ENCODE peak calls at places on chromosome 4, in ten cellular contexts. I is tibial nerve, L is heart left ventricle, Q is A549, P is uterus, G is right lobe of liver, O is adrenal gland, F is suprapubic skin, B is NB4, K is prostate gland. C is an unnamed sample.

GRCh38 chr4:74109894-74110605 is 11.1 kb upstream of the CXCL2 start:
- DNase-seq in I (no peak), L (no peak), Q (peak), P (no peak), G (no peak), O (no peak), F (no peak), B (no peak), K (no peak), C (no peak)

GRCh38 chr4:26862381-26862915 is 1.8 kb downstream of the STIM2 start:
- DNase-seq in I (no peak), L (no peak), Q (no peak), P (no peak), G (no peak), O (no peak), F (no peak), B (no peak), K (no peak), C (no peak)

GRCh38 chr4:38723114-38723513 is 59.1 kb downstream of the KLF3 start:
- DNase-seq in I (no peak), L (no peak), Q (no peak), P (no peak), G (no peak), O (no peak), F (no peak), B (no peak), K (no peak), C (no peak)

GRCh38 chr4:2696423-2696822 is 59.7 kb downstream of the TNIP2 start:
- DNase-seq in I (no peak), L (no peak), Q (no peak), P (no peak), G (no peak), O (no peak), F (no peak), B (peak), K (no peak), C (peak)

GRCh38 chr4:112357453-112357852 is 60.3 kb downstream of the ALPK1 start:
- DNase-seq in I (no peak), L (no peak), Q (no peak), P (no peak), G (no peak), O (no peak), F (no peak), B (no peak), K (no peak), C (no peak)

GRCh38 chr4:2451821-2452785 is 16.8 kb upstream of the RNF4 start:
- DNase-seq in I (no peak), L (no peak), Q (no peak), P (no peak), G (no peak), O (no peak), F (no peak), B (no peak), K (no peak), C (no peak)

GRCh38 chr4:75985116-75985515 is 5.6 kb downstream of the SDAD1 start:
- DNase-seq in I (no peak), L (no peak), Q (no peak), P (no peak), G (no peak), O (no peak), F (no peak), B (no peak), K (no peak), C (no peak)

GRCh38 chr4:13298655-13299054 is 185.5 kb downstream of the RAB28 start:
- DNase-seq in I (no peak), L (no peak), Q (no peak), P (peak), G (no peak), O (no peak), F (no peak), B (no peak), K (no peak), C (no peak)

GRCh38 chr4:115454228-115454627 is 340.8 kb upstream of the NDST4 start:
- DNase-seq in I (no peak), L (no peak), Q (no peak), P (no peak), G (no peak), O (no peak), F (no peak), B (no peak), K (no peak), C (no peak)

GRCh38 chr4:8182858-8183725 is 16.0 kb upstream of the SH3TC1 start:
- DNase-seq in I (peak), L (peak), Q (peak), P (peak), G (peak), O (peak), F (no peak), B (no peak), K (peak), C (peak)

GRCh38 chr4:75916091-75916661 is 13.9 kb upstream of the PPEF2 start:
- DNase-seq in I (no peak), L (no peak), Q (peak), P (no peak), G (peak), O (peak), F (no peak), B (peak), K (no peak), C (peak)

GRCh38 chr4:39044947-39045734 is 12.9 kb upstream of the TMEM156 start:
- DNase-seq in I (no peak), L (no peak), Q (peak), P (no peak), G (no peak), O (peak), F (no peak), B (peak), K (no peak), C (peak)

GRCh38 chr4:79413486-79413885 is 5.5 kb upstream of the GK2 start:
- DNase-seq in I (no peak), L (no peak), Q (no peak), P (no peak), G (no peak), O (no peak), F (no peak), B (no peak), K (no peak), C (no peak)

GRCh38 chr4:159317203-159317602 is 214.3 kb downstream of the RAPGEF2 start:
- DNase-seq in I (no peak), L (no peak), Q (no peak), P (no peak), G (peak), O (no peak), F (no peak), B (no peak), K (no peak), C (no peak)

GRCh38 chr4:85102606-85103005 is 136.1 kb upstream of the WDFY3 start:
- DNase-seq in I (no peak), L (no peak), Q (no peak), P (no peak), G (no peak), O (no peak), F (no peak), B (no peak), K (no peak), C (no peak)

GRCh38 chr4:54838301-54838700 is 180.5 kb downstream of the KIT start:
- DNase-seq in I (no peak), L (no peak), Q (no peak), P (no peak), G (no peak), O (no peak), F (no peak), B (no peak), K (no peak), C (no peak)

GRCh38 chr4:144376905-144377304 is 236.4 kb upstream of the GYPA start:
- DNase-seq in I (no peak), L (no peak), Q (no peak), P (no peak), G (no peak), O (no peak), F (no peak), B (no peak), K (no peak), C (no peak)

GRCh38 chr4:122898370-122899150 is 23.8 kb downstream of the NUDT6 start:
- DNase-seq in I (peak), L (no peak), Q (peak), P (no peak), G (no peak), O (no peak), F (no peak), B (no peak), K (peak), C (peak)

GRCh38 chr4:88211473-88212252 is 53.2 kb upstream of the ABCG2 start:
- DNase-seq in I (peak), L (peak), Q (peak), P (peak), G (peak), O (no peak), F (no peak), B (peak), K (peak), C (peak)

GRCh38 chr4:166012129-166013078 is 139.4 kb downstream of the TLL1 start:
- DNase-seq in I (no peak), L (no peak), Q (no peak), P (no peak), G (no peak), O (no peak), F (no peak), B (no peak), K (no peak), C (no peak)

GRCh38 chr4:20194079-20195013 is 57.4 kb upstream of the SLIT2 start:
- DNase-seq in I (no peak), L (no peak), Q (no peak), P (no peak), G (no peak), O (no peak), F (no peak), B (peak), K (no peak), C (no peak)

GRCh38 chr4:26431461-26432165 is 58.7 kb downstream of the CCKAR start:
- DNase-seq in I (no peak), L (no peak), Q (no peak), P (no peak), G (no peak), O (no peak), F (no peak), B (no peak), K (no peak), C (no peak)

GRCh38 chr4:14580061-14580460 is 422.2 kb upstream of the CPEB2 start:
- DNase-seq in I (no peak), L (no peak), Q (no peak), P (no peak), G (no peak), O (no peak), F (no peak), B (no peak), K (no peak), C (no peak)

GRCh38 chr4:37431417-37431743 is 186.8 kb downstream of the NWD2 start:
- DNase-seq in I (no peak), L (no peak), Q (peak), P (no peak), G (no peak), O (no peak), F (no peak), B (no peak), K (no peak), C (no peak)

GRCh38 chr4:148965080-148965479 is 522.9 kb upstream of the NR3C2 start:
- DNase-seq in I (no peak), L (no peak), Q (no peak), P (no peak), G (no peak), O (no peak), F (no peak), B (no peak), K (no peak), C (no peak)

GRCh38 chr4:77095101-77095826 is 19.5 kb upstream of the CCNI start:
- DNase-seq in I (peak), L (peak), Q (peak), P (peak), G (peak), O (peak), F (peak), B (peak), K (peak), C (peak)

GRCh38 chr4:182513534-182514291 is 270.5 kb downstream of the TENM3 start:
- DNase-seq in I (no peak), L (no peak), Q (no peak), P (no peak), G (no peak), O (no peak), F (no peak), B (no peak), K (no peak), C (no peak)

GRCh38 chr4:87465739-87466366 is 43.5 kb downstream of the NUDT9 start:
- DNase-seq in I (peak), L (no peak), Q (peak), P (no peak), G (no peak), O (no peak), F (no peak), B (peak), K (peak), C (peak)

GRCh38 chr4:124167602-124168001 is 544.9 kb downstream of the ANKRD50 start:
- DNase-seq in I (no peak), L (no peak), Q (no peak), P (no peak), G (no peak), O (no peak), F (no peak), B (no peak), K (no peak), C (no peak)

GRCh38 chr4:26864904-26865303 is 4.3 kb downstream of the STIM2 start:
- DNase-seq in I (no peak), L (no peak), Q (no peak), P (no peak), G (no peak), O (no peak), F (no peak), B (no peak), K (no peak), C (no peak)

GRCh38 chr4:178752954-178753525 is 1310.8 kb upstream of the AGA start:
- DNase-seq in I (no peak), L (no peak), Q (no peak), P (no peak), G (no peak), O (no peak), F (no peak), B (no peak), K (no peak), C (no peak)

GRCh38 chr4:81921757-81922159 is 450.1 kb upstream of the RASGEF1B start:
- DNase-seq in I (no peak), L (no peak), Q (no peak), P (no peak), G (no peak), O (no peak), F (no peak), B (no peak), K (no peak), C (no peak)

GRCh38 chr4:76840972-76841473 is 56.9 kb downstream of the SOWAHB start:
- DNase-seq in I (no peak), L (no peak), Q (no peak), P (no peak), G (no peak), O (no peak), F (no peak), B (no peak), K (no peak), C (no peak)

GRCh38 chr4:147732516-147733193 is 767 bp downstream of the ARHGAP10 start:
- DNase-seq in I (peak), L (peak), Q (no peak), P (peak), G (peak), O (peak), F (no peak), B (no peak), K (no peak), C (peak)
- TF ChIP-seq POLR2A in I (no peak), L (no peak), Q (no peak), P (no peak), G (no peak), O (no peak), F (no peak), B (no peak), K (no peak), C (no peak)

DNA sequence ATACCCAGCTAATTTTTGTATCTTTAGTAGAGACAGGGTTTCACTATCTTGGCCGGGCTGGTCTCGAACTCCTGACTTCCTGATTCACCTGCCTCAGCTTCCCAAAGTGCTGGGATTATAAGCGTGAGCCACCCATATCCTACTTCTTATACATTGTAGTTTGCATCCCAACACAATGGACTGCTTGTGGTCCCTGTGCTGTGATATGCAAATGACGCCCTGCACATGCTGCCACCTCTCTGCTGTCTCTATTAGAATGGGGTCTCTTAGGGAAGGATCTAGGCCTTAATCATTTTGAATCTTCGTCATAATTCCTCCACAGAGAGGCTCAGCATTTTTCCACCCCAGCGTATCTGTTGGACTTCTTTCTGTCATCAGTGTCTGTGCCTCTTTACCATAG is 595.9 kb downstream of the ADGRL3 start:
- DNase-seq in I (no peak), L (no peak), Q (no peak), P (no peak), G (no peak), O (no peak), F (no peak), B (no peak), K (no peak), C (no peak)
- TF ChIP-seq CTCF in I (no peak), L (no peak), Q (no peak), P (no peak), G (no peak), O (no peak), F (no peak), B (no peak), K (no peak), C (no peak)

GRCh38 chr4:1008840-1009646 is 2.4 kb upstream of the FGFRL1 start:
- DNase-seq in I (no peak), L (peak), Q (no peak), P (peak), G (peak), O (no peak), F (no peak), B (peak), K (no peak), C (peak)
- TF ChIP-seq POLR2A in I (no peak), L (no peak), Q (no peak), P (no peak), G (no peak), O (no peak), F (no peak), B (no peak), K (no peak), C (no peak)

DNA sequence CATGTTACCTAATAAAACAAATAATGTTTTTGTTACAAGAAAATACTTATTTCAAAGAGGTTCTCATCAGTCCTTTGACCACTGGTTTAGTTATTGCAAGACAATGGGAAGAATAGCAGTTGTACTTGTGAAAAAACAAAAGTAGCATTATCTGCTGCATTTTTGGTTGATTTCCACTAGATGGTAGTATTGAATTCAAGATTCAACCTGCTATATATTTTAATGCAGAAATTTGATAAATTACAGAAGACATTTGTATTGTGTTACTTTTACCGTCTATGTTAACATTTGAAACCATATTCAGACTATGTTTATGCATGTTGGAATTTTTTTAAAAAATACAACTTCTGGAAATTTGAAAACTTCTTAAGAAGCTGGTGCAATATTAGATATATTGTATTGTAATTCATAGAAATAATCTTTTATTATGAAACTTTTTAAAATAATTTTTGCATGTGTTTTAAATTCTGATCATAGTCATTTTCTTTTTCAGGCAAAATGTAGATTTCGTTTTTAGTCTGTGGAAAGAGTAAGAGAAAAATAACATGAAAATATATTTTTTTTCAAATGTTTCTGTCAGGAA is 56.4 kb downstream of the SPCS3 start:
- DNase-seq in I (no peak), L (no peak), Q (peak), P (no peak), G (no peak), O (no peak), F (no peak), B (peak), K (no peak), C (no peak)
- TF ChIP-seq CTCF in I (peak), L (peak), Q (peak), P (peak), G (peak), O (peak), F (peak), B (peak), K (peak), C (peak)

DNA sequence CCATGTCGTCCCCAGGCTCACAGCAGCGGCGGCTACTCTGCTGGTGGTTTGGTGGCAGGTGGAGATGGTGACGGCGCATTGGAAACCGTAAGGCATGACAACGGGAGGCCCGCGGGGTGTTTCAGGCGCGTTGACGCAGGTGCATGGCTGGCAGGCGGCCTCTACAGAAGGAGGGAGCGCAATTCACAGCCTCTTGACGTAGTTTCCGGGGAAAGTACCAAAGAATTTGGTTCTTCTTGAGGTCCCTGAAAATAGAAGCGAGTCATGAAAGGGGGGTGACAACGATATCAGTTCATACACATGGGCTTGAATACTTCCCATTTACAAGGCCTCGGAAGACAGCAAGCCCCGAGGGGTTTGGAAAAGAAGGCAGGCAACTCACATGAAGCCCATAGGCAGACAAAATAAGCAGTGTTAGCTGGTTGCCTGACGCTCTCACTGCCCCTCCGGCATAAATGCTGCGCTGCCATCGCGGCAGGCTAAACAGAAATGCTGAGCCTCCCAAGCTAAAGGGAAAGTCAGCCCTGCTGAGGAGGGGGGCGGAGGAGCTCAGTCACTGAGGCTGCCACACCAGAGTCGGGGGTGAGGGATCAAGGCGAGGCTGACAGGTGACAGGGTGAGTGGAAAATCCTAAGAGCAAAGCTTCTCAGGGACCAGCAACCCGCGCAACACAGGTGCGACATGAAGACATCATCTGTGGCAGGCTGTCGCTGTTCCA is 52.3 kb upstream of the PDLIM3 start:
- DNase-seq in I (no peak), L (no peak), Q (no peak), P (no peak), G (no peak), O (no peak), F (no peak), B (no peak), K (no peak), C (no peak)
- TF ChIP-seq POLR2A in I (no peak), L (no peak), Q (no peak), P (no peak), G (no peak), O (no peak), F (no peak), B (no peak), K (no peak), C (no peak)

GRCh38 chr4:136489101-136489500 is 1043.2 kb downstream of the PCDH18 start:
- DNase-seq in I (no peak), L (no peak), Q (no peak), P (no peak), G (no peak), O (no peak), F (no peak), B (no peak), K (no peak), C (no peak)

GRCh38 chr4:136495076-136495475 is 1037.2 kb downstream of the PCDH18 start:
- DNase-seq in I (no peak), L (no peak), Q (no peak), P (no peak), G (no peak), O (no peak), F (no peak), B (no peak), K (no peak), C (no peak)
- TF ChIP-seq CTCF in I (no peak), L (no peak), Q (no peak), P (no peak), G (no peak), O (no peak), F (no peak), B (no peak), K (no peak), C (no peak)

DNA sequence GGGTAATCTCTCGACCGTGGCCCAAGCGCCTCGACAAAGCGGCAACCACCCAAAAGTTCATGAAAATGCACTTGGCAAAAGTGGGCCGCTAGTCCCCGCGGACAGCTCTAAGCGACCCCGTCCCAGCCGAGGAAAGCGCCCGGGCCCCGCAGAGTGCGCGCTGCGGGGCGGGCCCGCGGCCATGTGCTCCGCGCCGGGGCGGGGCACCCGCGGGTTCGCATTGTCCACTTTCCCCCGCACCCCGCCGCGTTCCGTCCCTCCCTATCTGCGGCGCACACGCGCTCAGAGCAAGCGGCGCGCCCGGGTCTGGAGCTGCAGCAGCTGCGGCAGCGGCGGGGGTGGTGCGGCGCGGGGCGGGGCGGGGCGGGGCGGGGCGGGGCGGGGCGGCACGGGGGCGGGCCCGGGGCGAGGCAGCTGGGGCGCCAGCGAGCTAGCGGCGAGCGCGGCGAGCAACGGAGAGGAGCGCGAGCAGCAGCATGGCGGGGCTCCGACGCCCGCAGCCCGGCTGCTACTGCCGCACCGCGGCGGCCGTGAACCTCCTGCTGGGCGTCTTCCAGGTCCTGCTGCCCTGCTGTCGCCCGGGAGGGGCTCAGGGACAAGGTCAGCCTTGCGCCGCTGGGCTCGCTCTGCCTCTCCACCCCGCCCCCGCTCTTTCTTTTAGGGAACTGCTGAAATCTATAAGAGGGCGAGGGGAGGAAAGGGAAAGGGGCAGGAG is at the start of gene TMEM131L:
- DNase-seq in I (peak), L (peak), Q (peak), P (peak), G (peak), O (peak), F (no peak), B (peak), K (peak), C (peak)
- TF ChIP-seq POLR2A in I (peak), L (peak), Q (peak), P (peak), G (peak), O (no peak), F (no peak), B (peak), K (no peak), C (peak)